ENCODE peak calls at places on chromosomes 13 and 19, in ten cellular contexts. X is fibroblast of the conjunctiva; S is stimulated activated CD8-positive, alpha-beta memory T cell treated with anti-CD3 and anti-CD28 coated beads, Interleukin-4, amount 100 ng/mL, for 48 hours; N is SW 1271; L is progenitor cell of endocrine pancreas; W is pancreas; F is fibroblast of the aortic adventitia; V is neural progenitor cell; Z is head of caudate nucleus; T is stimulated activated CD4-positive, alpha-beta T cell treated with anti-CD3 and anti-CD28 coated beads, Interleukin-2, amount 100 ng/mL, for 48 hours. Y is an unnamed sample.
A peak's percentile ranks its signal among the peaks of the same experiment; 100 is the strongest.

GRCh38 chr19:35249146-35249847 is 495 bp downstream of the LSR start:
- DNase-seq in X (no peak), S (peak; percentile 24), N (no peak), L (no peak), W (no peak), F (no peak), V (peak; percentile 65), Z (no peak), T (no peak), Y (no peak)

GRCh38 chr19:21158523-21159135 is 16.8 kb downstream of the ZNF431 start:
- DNase-seq in X (peak; percentile 2), S (no peak), N (peak; percentile 26), L (no peak), W (no peak), F (peak; percentile 66), V (no peak), Z (no peak), T (no peak), Y (no peak)

GRCh38 chr13:94325660-94326059 is 153.8 kb downstream of the DCT start:
- DNase-seq in X (no peak), S (no peak), N (no peak), L (no peak), W (no peak), F (no peak), V (no peak), Z (no peak), T (no peak), Y (no peak)

GRCh38 chr13:65966991-65967451 is 1263.1 kb downstream of the PCDH9 start:
- DNase-seq in X (no peak), S (no peak), N (peak; percentile 75), L (no peak), W (no peak), F (peak; percentile 74), V (peak; percentile 53), Z (no peak), T (no peak), Y (no peak)

GRCh38 chr13:28468520-28468915 is 26.4 kb downstream of the FLT1 start:
- DNase-seq in X (no peak), S (no peak), N (no peak), L (no peak), W (no peak), F (no peak), V (no peak), Z (no peak), T (no peak), Y (no peak)

GRCh38 chr19:4709440-4710280 is 14.0 kb downstream of the DPP9 start:
- DNase-seq in X (no peak), S (no peak), N (no peak), L (no peak), W (peak; percentile 77), F (no peak), V (no peak), Z (no peak), T (no peak), Y (no peak)

GRCh38 chr13:39864221-39864620 is 208.8 kb downstream of the COG6 start:
- DNase-seq in X (no peak), S (no peak), N (no peak), L (no peak), W (no peak), F (no peak), V (no peak), Z (no peak), T (no peak), Y (no peak)

GRCh38 chr19:33299061-33299665 is 3.2 kb downstream of the CEBPA start:
- DNase-seq in X (no peak), S (no peak), N (no peak), L (no peak), W (no peak), F (no peak), V (peak; percentile 46), Z (peak; percentile 14), T (no peak), Y (no peak)